ENCODE peak calls at places on chromosomes 4 and X, in eight cellular contexts. I, D, W, C, L, S, P and X are unnamed samples.

GRCh38 chr4:139556071-139556734 is at the start of gene SETD7:
- DNase-seq in I (peak; percentile 77), P (peak; percentile 85), L (peak; percentile 78), C (peak; percentile 66), W (peak; percentile 71), S (peak; percentile 89), D (no peak), X (peak; percentile 73)

GRCh38 chr4:94334519-94334918 is 8.1 kb downstream of the HPGDS start:
- DNase-seq in I (no peak), S (no peak), C (no peak), P (no peak), D (no peak), W (no peak), L (no peak), X (no peak)

GRCh38 chr4:109645874-109646591 is 57.2 kb downstream of the CASP6 start:
- DNase-seq in W (no peak), I (no peak), L (no peak), C (no peak), P (no peak), D (no peak), S (no peak), X (no peak)

GRCh38 chr4:37453361-37454262 is 209.1 kb downstream of the NWD2 start:
- DNase-seq in I (peak; percentile 16), L (peak; percentile 28), D (no peak), S (peak; percentile 64), W (peak; percentile 80), C (peak; percentile 34), P (peak; percentile 91), X (peak; percentile 6)

GRCh38 chrX:18010251-18010650 is 149.2 kb upstream of the RAI2 start:
- DNase-seq in D (no peak), I (no peak), L (no peak), P (peak; percentile 6), C (no peak), S (no peak), W (no peak), X (no peak)

GRCh38 chr4:171186700-171187099 is 626.5 kb upstream of the GALNTL6 start:
- DNase-seq in S (no peak), P (peak; percentile 9), C (peak; percentile 25), W (peak; percentile 44), D (no peak), I (peak; percentile 16), L (no peak), X (no peak)

GRCh38 chr4:36997727-36998126 is 246.8 kb upstream of the NWD2 start:
- DNase-seq in W (no peak), D (no peak), C (peak; percentile 43), P (no peak), S (no peak), L (no peak), I (peak; percentile 9), X (no peak)

GRCh38 chr4:114598191-114599121 is at the start of gene UGT8:
- DNase-seq in W (peak; percentile 81), P (peak; percentile 78), S (no peak), C (peak; percentile 86), L (peak; percentile 32), D (no peak), I (peak; percentile 8), X (peak; percentile 1)

GRCh38 chrX:148902581-148902980 is 402.2 kb downstream of the AFF2 start:
- DNase-seq in W (no peak), I (no peak), C (no peak), S (no peak), L (no peak), P (no peak), D (no peak), X (no peak)

GRCh38 chr4:1449833-1450741 is 43.8 kb upstream of the NKX1-1 start:
- DNase-seq in D (no peak), S (peak; percentile 39), I (peak; percentile 3), P (peak; percentile 1), C (no peak), W (no peak), L (no peak), X (no peak)

GRCh38 chr4:186981161-186981560 is 257.5 kb upstream of the FAT1 start:
- DNase-seq in D (no peak), C (no peak), W (no peak), I (no peak), P (no peak), S (no peak), L (no peak), X (peak; percentile 5)

GRCh38 chr4:126750723-126751122 is 882.0 kb upstream of the INTU start:
- DNase-seq in C (no peak), L (no peak), S (no peak), D (no peak), P (no peak), W (no peak), I (no peak), X (no peak)

GRCh38 chr4:13483142-13484044 is 747 bp downstream of the RAB28 start:
- DNase-seq in C (peak; percentile 33), S (peak; percentile 79), L (peak; percentile 73), W (no peak), P (peak; percentile 70), D (no peak), I (peak; percentile 69), X (peak; percentile 71)

GRCh38 chr4:186900232-186900900 is 176.7 kb upstream of the FAT1 start:
- DNase-seq in S (no peak), C (no peak), D (no peak), I (no peak), W (no peak), P (no peak), L (peak; percentile 68), X (peak; percentile 55)

GRCh38 chrX:109841869-109842579 is 109.0 kb upstream of the ACSL4 start:
- DNase-seq in D (no peak), L (peak; percentile 29), W (no peak), C (no peak), S (no peak), P (no peak), I (no peak), X (no peak)

GRCh38 chrX:41335590-41336331 is 1.8 kb downstream of the DDX3X start:
- DNase-seq in C (no peak), D (no peak), L (peak; percentile 29), P (no peak), W (no peak), I (no peak), S (no peak), X (peak; percentile 74)

GRCh38 chrX:41339148-41339547 is 5.2 kb downstream of the DDX3X start:
- DNase-seq in I (no peak), L (no peak), D (no peak), C (no peak), W (no peak), S (no peak), P (no peak), X (no peak)

GRCh38 chrX:41337140-41337539 is 3.2 kb downstream of the DDX3X start:
- DNase-seq in W (no peak), I (peak; percentile 28), C (no peak), P (no peak), S (no peak), L (peak; percentile 17), D (no peak), X (no peak)

GRCh38 chrX:41336447-41336846 is 2.5 kb downstream of the DDX3X start:
- DNase-seq in I (no peak), D (no peak), W (no peak), C (no peak), P (no peak), S (no peak), L (no peak), X (no peak)

DNA sequence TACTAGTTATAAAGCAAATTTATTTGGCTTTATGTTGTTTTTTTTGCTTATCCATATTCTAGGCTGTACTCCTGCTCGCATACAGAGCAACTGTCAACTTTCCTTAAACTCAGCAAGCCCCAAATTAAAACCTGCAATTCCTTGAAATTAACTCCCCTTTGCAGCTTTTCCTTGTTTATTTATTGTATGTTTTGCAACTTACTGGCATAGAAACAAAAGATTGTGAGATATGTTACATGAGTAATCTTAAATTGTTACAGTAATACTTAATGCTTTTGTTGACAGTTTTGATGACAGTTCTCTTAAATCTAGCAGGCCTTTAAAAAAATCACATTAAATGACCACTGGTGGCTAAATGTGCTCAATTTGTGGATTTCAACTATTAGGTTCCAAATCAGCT is 4.5 kb downstream of the DDX3X start:
- DNase-seq in L (no peak), W (no peak), S (no peak), P (no peak), C (no peak), D (no peak), I (no peak), X (no peak)
- H3K4me3 ChIP-seq in L (no peak overlapping the region), W (no peak overlapping the region), S (peak overlapping the region; percentile 87), P (no peak overlapping the region), C (no peak overlapping the region), D (no peak overlapping the region), I (peak overlapping the region; percentile 90), X (no peak overlapping the region)

DNA sequence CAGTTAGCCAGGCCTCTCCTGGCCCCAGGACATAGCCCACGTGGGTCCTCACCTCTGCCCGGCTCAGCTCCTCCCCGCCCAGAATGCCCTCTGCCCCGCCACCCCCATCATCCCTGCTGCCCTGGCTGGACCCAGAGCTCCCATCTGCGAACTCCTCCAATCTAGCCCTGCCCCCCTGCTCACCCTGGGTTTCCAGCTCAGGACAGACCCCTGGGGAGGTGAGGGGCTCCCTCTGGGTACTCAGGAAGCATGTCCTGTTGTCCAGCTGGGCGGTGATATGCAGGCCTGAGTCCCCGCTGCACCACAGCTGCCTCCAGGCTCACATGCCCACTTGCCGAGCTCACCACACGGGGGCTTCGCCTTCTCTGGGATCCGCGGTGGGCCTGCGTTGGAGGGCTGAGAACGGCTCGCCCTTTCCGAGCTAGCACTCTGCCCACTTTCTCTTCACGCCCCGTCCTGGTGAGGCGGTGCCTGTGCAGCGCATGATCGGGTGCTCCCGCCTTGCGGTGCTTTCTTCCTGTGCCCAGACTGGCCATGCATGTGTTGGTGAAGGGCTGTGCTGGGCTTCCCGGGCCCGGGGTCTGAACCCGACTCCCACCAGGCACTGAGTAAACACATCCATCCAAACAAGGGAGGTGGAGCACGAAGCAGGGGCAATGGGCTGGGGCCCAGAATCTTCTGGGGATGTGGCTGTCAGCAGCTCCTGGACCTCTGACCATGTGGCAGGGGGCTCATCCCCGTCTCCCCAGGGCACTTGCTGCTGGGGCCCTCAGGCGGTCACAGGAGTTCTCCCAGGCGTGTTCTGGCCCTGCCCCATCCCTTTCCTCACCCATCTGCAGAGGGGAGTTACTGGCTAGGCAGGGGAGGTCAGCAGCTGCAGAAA is 74.3 kb downstream of the RGS12 start:
- DNase-seq in P (no peak), L (no peak), W (no peak), C (no peak), D (no peak), I (no peak), S (no peak), X (no peak)
- TF ChIP-seq CTCF in P (no peak), L (no peak), W (no peak), C (no peak), D (no peak), I (no peak), S (no peak), X (no peak)

GRCh38 chr4:31078661-31079060 is 358.5 kb downstream of the PCDH7 start:
- DNase-seq in I (no peak), P (no peak), D (no peak), L (no peak), S (no peak), W (no peak), C (no peak), X (no peak)
- H3K4me3 ChIP-seq in I (no peak overlapping the region), P (no peak overlapping the region), D (no peak overlapping the region), L (no peak overlapping the region), S (no peak overlapping the region), W (no peak overlapping the region), C (no peak overlapping the region), X (no peak overlapping the region)

DNA sequence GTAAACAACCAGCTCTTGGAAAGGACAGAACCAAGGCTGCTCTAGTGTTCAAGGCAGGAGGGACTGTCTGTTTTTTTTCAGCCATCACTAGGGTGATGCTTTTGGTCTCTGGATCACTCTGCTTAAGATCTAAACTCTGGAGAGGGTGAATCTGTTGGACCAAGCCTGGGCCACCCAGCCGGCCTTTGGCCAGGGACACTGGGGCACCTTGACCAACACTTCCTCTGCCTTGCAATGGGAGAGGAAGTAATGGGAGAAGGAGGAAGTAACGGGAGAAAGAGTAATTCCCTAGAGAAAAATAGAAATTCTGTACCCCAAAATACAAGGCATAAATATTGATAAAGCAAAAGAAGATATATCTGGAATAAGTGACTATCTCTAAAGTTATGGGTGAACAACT is 12.9 kb downstream of the CHRNA9 start:
- DNase-seq in L (no peak), C (no peak), W (no peak), D (no peak), S (no peak), P (no peak), I (no peak), X (no peak)
- TF ChIP-seq CTCF in L (no peak), C (no peak), W (no peak), D (no peak), S (no peak), P (no peak), I (no peak), X (no peak)